ENCODE peak calls at places on chromosome X, in seven cellular contexts. J is natural killer cell treated with Interleukin-12 subunit alpha and Interleukin-12 subunit beta and Interleukin-15 and Interleukin-18, amount 100 ng/mL, for 72 hours; F is PC-9; E is uterus; Q is GM20000; D is astrocyte of the spinal cord; X is non-pigmented ciliary epithelial cell. H is an unnamed sample.

GRCh38 chrX:110317079-110317819 is 636 bp downstream of the AMMECR1 start:
- DNase-seq in J (no peak), Q (peak), X (no peak), D (no peak), F (peak), E (peak), H (peak)

GRCh38 chrX:23908219-23909003 is 605 bp downstream of the CXorf58 start:
- DNase-seq in J (no peak), Q (no peak), D (no peak), X (no peak), F (no peak), E (no peak), H (peak)

GRCh38 chrX:130793966-130794365 is 109.0 kb downstream of the ENOX2 start:
- DNase-seq in J (no peak), F (no peak), D (no peak), X (no peak), Q (no peak), E (no peak), H (no peak)

GRCh38 chrX:140432328-140433025 is 72.4 kb downstream of the SOX3 start:
- DNase-seq in Q (no peak), D (peak), E (no peak), X (no peak), F (no peak), J (no peak), H (no peak)

GRCh38 chrX:130726661-130727060 is 176.3 kb downstream of the ENOX2 start:
- DNase-seq in E (no peak), J (no peak), F (no peak), Q (no peak), D (peak), X (no peak), H (no peak)

GRCh38 chrX:68199062-68199848 is 234.0 kb downstream of the OPHN1 start:
- DNase-seq in X (no peak), D (no peak), E (no peak), J (no peak), F (no peak), Q (no peak), H (no peak)

GRCh38 chrX:102085706-102086105 is 39.8 kb upstream of the TCEAL2 start:
- DNase-seq in J (no peak), Q (no peak), E (no peak), F (no peak), D (no peak), X (no peak), H (peak)

GRCh38 chrX:96004386-96004785 is 680.3 kb upstream of the DIAPH2 start:
- DNase-seq in E (no peak), J (no peak), F (no peak), X (peak), Q (no peak), D (peak), H (no peak)

GRCh38 chrX:154349359-154349935 is 25.0 kb downstream of the FLNA start:
- DNase-seq in X (no peak), Q (no peak), D (no peak), F (peak), E (peak), J (peak), H (no peak)

GRCh38 chrX:32010157-32010656 is 938.4 kb upstream of the FTHL17 start:
- DNase-seq in D (no peak), Q (no peak), X (no peak), F (no peak), E (no peak), J (no peak), H (no peak)

H was measured in Karpas-422.